ENCODE peak calls at places on chromosomes 13 and 19, in ten cellular contexts. I is fibroblast of the aortic adventitia; Z is H54; A is left lung; H is neural progenitor cell; F is NCI-H1694; E is activated naive CD4-positive, alpha-beta T cell; S is EL; Q is glutamatergic neuron; R is AG04450. V is an unnamed sample.

GRCh38 chr13:74978596-74978995 is 503.4 kb downstream of the TBC1D4 start:
- DNase-seq in F (no peak), A (no peak), H (no peak), S (no peak), I (no peak), R (no peak), E (no peak), Z (no peak), Q (no peak), V (peak)

GRCh38 chr13:29591310-29591709 is 4.2 kb downstream of the SLC7A1 start:
- DNase-seq in Z (no peak), F (no peak), Q (no peak), R (no peak), E (no peak), I (peak), S (peak), H (no peak), A (no peak), V (no peak)

GRCh38 chr13:96779691-96780090 is 214.6 kb downstream of the OXGR1 start:
- DNase-seq in H (no peak), F (no peak), A (no peak), R (no peak), Z (no peak), Q (no peak), S (no peak), I (no peak), E (no peak), V (no peak)

GRCh38 chr13:98273824-98274786 is 97.0 kb upstream of the RNF113B start:
- DNase-seq in E (no peak), F (no peak), A (no peak), I (no peak), R (no peak), H (peak), Z (no peak), Q (peak), S (no peak), V (peak)

GRCh38 chr13:51585696-51586095 is 1.4 kb downstream of the WDFY2 start:
- DNase-seq in Q (no peak), H (no peak), Z (no peak), F (no peak), E (no peak), A (no peak), S (peak), R (no peak), I (peak), V (peak)

GRCh38 chr13:32783067-32783466 is 196.8 kb downstream of the PDS5B start:
- DNase-seq in Q (no peak), Z (no peak), A (no peak), R (no peak), I (peak), S (peak), H (no peak), E (no peak), F (no peak), V (no peak)

GRCh38 chr19:23075031-23075733 is 41.6 kb upstream of the ZNF730 start:
- DNase-seq in E (no peak), Q (peak), A (peak), I (peak), S (peak), H (peak), F (peak), Z (peak), R (peak), V (peak)

GRCh38 chr13:38415233-38415632 is 65.6 kb downstream of the UFM1 start:
- DNase-seq in E (no peak), A (no peak), Z (no peak), F (no peak), H (no peak), R (no peak), Q (no peak), S (no peak), I (no peak), V (peak)

GRCh38 chr13:45490068-45490467 is 25.3 kb downstream of the COG3 start:
- DNase-seq in A (no peak), Q (no peak), H (no peak), R (no peak), Z (no peak), S (no peak), I (no peak), E (no peak), F (no peak), V (peak)

GRCh38 chr13:34405410-34405809 is 536.7 kb upstream of the NBEA start:
- DNase-seq in I (no peak), Q (no peak), F (no peak), A (no peak), E (no peak), S (no peak), H (no peak), R (no peak), Z (no peak), V (no peak)

GRCh38 chr13:44300895-44301638 is 72.6 kb upstream of the SERP2 start:
- DNase-seq in F (peak), S (peak), Z (peak), R (no peak), A (peak), H (no peak), I (peak), Q (no peak), E (no peak), V (peak)

GRCh38 chr19:41123716-41124244 is 9.5 kb downstream of the CYP2F1 start:
- DNase-seq in Z (no peak), A (no peak), S (no peak), R (no peak), I (no peak), H (no peak), E (no peak), Q (no peak), F (no peak), V (no peak)

GRCh38 chr13:46321494-46322225 is 65.4 kb downstream of the RUBCNL start:
- DNase-seq in S (peak), E (peak), F (peak), Z (peak), I (peak), A (peak), Q (peak), H (peak), R (peak), V (peak)

GRCh38 chr13:94129490-94129894 is 350.0 kb downstream of the DCT start:
- DNase-seq in Z (no peak), R (no peak), H (no peak), A (no peak), I (no peak), S (no peak), Q (no peak), F (no peak), E (no peak), V (no peak)

GRCh38 chr13:112574476-112575294 is 13.3 kb downstream of the TUBGCP3 start:
- DNase-seq in Z (no peak), F (no peak), R (no peak), Q (no peak), I (peak), H (no peak), A (no peak), E (no peak), S (no peak), V (no peak)

GRCh38 chr19:31498781-31499180 is 149.5 kb upstream of the TSHZ3 start:
- DNase-seq in S (no peak), E (no peak), Z (no peak), H (no peak), I (no peak), F (no peak), R (no peak), A (no peak), Q (no peak), V (no peak)

GRCh38 chr19:46660008-46660517 is 919 bp downstream of the DACT3 start:
- DNase-seq in Q (peak), Z (no peak), A (peak), R (no peak), H (peak), E (no peak), F (no peak), S (no peak), I (peak), V (peak)

GRCh38 chr13:31200636-31200970 is 828 bp downstream of the B3GLCT start:
- DNase-seq in Z (peak), S (peak), H (peak), Q (peak), E (no peak), R (no peak), I (no peak), A (peak), F (no peak), V (peak)

GRCh38 chr19:35351441-35352176 is 3.9 kb downstream of the FFAR1 start:
- DNase-seq in A (no peak), R (no peak), F (no peak), E (no peak), S (no peak), I (no peak), H (no peak), Z (no peak), Q (no peak), V (no peak)

GRCh38 chr13:110501188-110501587 is 60.3 kb downstream of the RAB20 start:
- DNase-seq in F (no peak), E (no peak), S (no peak), I (no peak), R (no peak), H (no peak), Z (no peak), Q (no peak), A (no peak), V (no peak)

GRCh38 chr13:41720839-41721561 is 239.9 kb downstream of the VWA8 start:
- DNase-seq in I (no peak), S (no peak), Z (no peak), Q (no peak), F (no peak), E (no peak), R (no peak), A (no peak), H (no peak), V (no peak)

GRCh38 chr13:84980571-84980970 is 818.6 kb downstream of the SLITRK6 start:
- DNase-seq in R (no peak), I (no peak), H (no peak), S (no peak), E (no peak), A (no peak), Q (no peak), F (no peak), Z (no peak), V (no peak)

GRCh38 chr13:109704771-109705628 is 81.4 kb downstream of the IRS2 start:
- DNase-seq in R (no peak), H (no peak), E (no peak), I (no peak), S (no peak), A (peak), Z (no peak), F (no peak), Q (no peak), V (no peak)

GRCh38 chr19:35216026-35216832 is 12.3 kb downstream of the FAM187B start:
- DNase-seq in F (no peak), S (peak), H (no peak), I (no peak), Z (no peak), R (no peak), A (no peak), E (no peak), Q (no peak), V (no peak)

GRCh38 chr13:109684084-109684835 is 102.1 kb downstream of the IRS2 start:
- DNase-seq in Z (no peak), I (no peak), H (no peak), R (no peak), S (no peak), Q (no peak), E (no peak), A (no peak), F (no peak), V (peak)

GRCh38 chr19:48568345-48568886 is 16.4 kb downstream of the SULT2B1 start:
- DNase-seq in I (peak), E (no peak), Z (peak), F (peak), H (peak), R (peak), A (peak), Q (peak), S (peak), V (peak)

V was measured in left kidney.